ENCODE peak calls at places on chromosomes 11 and 22, in five cellular contexts. Q is IMR-90, K is neuronal stem cell, G is H9, F is H1. J is an unnamed sample.

GRCh38 chr22:40624770-40625169 is 11.7 kb downstream of the MRTFA start:
- DNase-seq in G (no peak), K (no peak), Q (no peak), F (no peak), J (no peak)

GRCh38 chr11:10413268-10413667 is 41.8 kb upstream of the AMPD3 start:
- DNase-seq in Q (peak), F (no peak), K (no peak), G (no peak), J (peak)

GRCh38 chr11:64297722-64298358 is 2.3 kb upstream of the CATSPERZ start:
- DNase-seq in K (no peak), Q (no peak), G (no peak), F (no peak), J (no peak)

GRCh38 chr11:85029964-85030363 is 597.2 kb downstream of the DLG2 start:
- DNase-seq in G (no peak), K (no peak), F (no peak), Q (peak), J (peak)

GRCh38 chr11:41613321-41613720 is 153.9 kb upstream of the LRRC4C start:
- DNase-seq in F (no peak), K (no peak), Q (no peak), G (no peak), J (no peak)

GRCh38 chr22:30392661-30393321 is 4.0 kb upstream of the SEC14L2 start:
- DNase-seq in K (no peak), F (no peak), G (no peak), Q (no peak), J (no peak)

GRCh38 chr11:24896118-24896835 is 399.4 kb downstream of the LUZP2 start:
- DNase-seq in Q (no peak), K (no peak), F (no peak), G (no peak), J (no peak)

GRCh38 chr22:23538502-23538860 is 41.6 kb downstream of the IGLL1 start:
- DNase-seq in Q (no peak), K (no peak), F (no peak), G (peak), J (no peak)

GRCh38 chr11:57566564-57567209 is 785 bp downstream of the UBE2L6 start:
- DNase-seq in K (no peak), G (no peak), F (no peak), Q (no peak), J (no peak)

GRCh38 chr11:69496202-69496557 is 14.7 kb downstream of the LINC01488 start:
- DNase-seq in F (no peak), Q (no peak), K (no peak), G (no peak), J (no peak)

GRCh38 chr11:15621565-15621964 is 506.8 kb downstream of the INSC start:
- DNase-seq in K (no peak), Q (no peak), F (no peak), G (no peak), J (peak)

GRCh38 chr11:68963779-68964178 is 17.0 kb downstream of the MRGPRD start:
- DNase-seq in Q (peak), G (peak), F (no peak), K (no peak), J (no peak)

GRCh38 chr11:112249871-112250590 is 10.6 kb downstream of the PLET1 start:
- DNase-seq in K (no peak), G (no peak), F (no peak), Q (no peak), J (peak)

GRCh38 chr11:130994043-130994442 is 77.8 kb upstream of the SNX19 start:
- DNase-seq in Q (no peak), G (no peak), F (no peak), K (no peak), J (no peak)

GRCh38 chr11:45948341-45948740 is 25.9 kb downstream of the LARGE2 start:
- DNase-seq in G (no peak), Q (no peak), F (no peak), K (no peak), J (no peak)

GRCh38 chr11:114026355-114026754 is 33.2 kb upstream of the ZBTB16 start:
- DNase-seq in F (peak), Q (no peak), K (no peak), G (peak), J (peak)

GRCh38 chr11:64125676-64126075 is 40.2 kb downstream of the MACROD1 start:
- DNase-seq in F (no peak), Q (no peak), K (no peak), G (no peak), J (no peak)

GRCh38 chr22:42621505-42622002 is 6.9 kb upstream of the POLDIP3 start:
- DNase-seq in Q (peak), G (peak), K (peak), F (peak), J (peak)

GRCh38 chr11:109309153-109309552 is 112.8 kb upstream of the C11orf87 start:
- DNase-seq in F (no peak), Q (no peak), G (no peak), K (no peak), J (peak)

GRCh38 chr11:7449196-7449840 is 36.0 kb upstream of the OLFML1 start:
- DNase-seq in Q (no peak), F (no peak), G (no peak), K (no peak), J (no peak)

GRCh38 chr22:38850941-38851849 is 7.4 kb upstream of the NPTXR start:
- DNase-seq in G (no peak), F (no peak), Q (peak), K (no peak), J (peak)

GRCh38 chr22:45335021-45335818 is 25.5 kb downstream of the FAM118A start:
- DNase-seq in K (no peak), G (peak), Q (no peak), F (peak), J (no peak)

GRCh38 chr11:605286-606129 is 10.2 kb downstream of the IRF7 start:
- DNase-seq in Q (no peak), F (no peak), K (no peak), G (no peak), J (no peak)

GRCh38 chr11:1035577-1036283 is 788 bp downstream of the MUC6 start:
- DNase-seq in G (no peak), Q (no peak), F (no peak), K (no peak), J (no peak)

GRCh38 chr22:47351836-47352579 is 589.6 kb downstream of the TBC1D22A start:
- DNase-seq in K (no peak), Q (no peak), G (no peak), F (no peak), J (no peak)

GRCh38 chr11:92556435-92556834 is 331.8 kb downstream of the FAT3 start:
- DNase-seq in F (no peak), Q (peak), K (peak), G (no peak), J (peak)

GRCh38 chr22:40178417-40179409 is 988 bp downstream of the TNRC6B start:
- DNase-seq in G (peak), Q (peak), F (no peak), K (peak), J (peak)

GRCh38 chr11:100863080-100863581 is 176.0 kb downstream of the ARHGAP42 start:
- DNase-seq in G (no peak), Q (peak), K (peak), F (no peak), J (peak)

GRCh38 chr11:95520765-95521542 is 268.6 kb downstream of the FAM76B start:
- DNase-seq in F (no peak), G (no peak), Q (no peak), K (no peak), J (no peak)

GRCh38 chr11:117495357-117495756 is 167.7 kb downstream of the CEP164 start:
- DNase-seq in F (no peak), G (no peak), K (no peak), Q (no peak), J (no peak)

GRCh38 chr11:57116654-57117053 is 65.1 kb upstream of the LRRC55 start:
- DNase-seq in Q (peak), G (peak), K (no peak), F (peak), J (peak)

GRCh38 chr11:61442616-61443015 is 12.7 kb downstream of the SDHAF2 start:
- DNase-seq in Q (no peak), F (no peak), G (no peak), K (no peak), J (no peak)

GRCh38 chr11:61448552-61448927 is 18.6 kb downstream of the SDHAF2 start:
- DNase-seq in F (no peak), G (no peak), K (no peak), Q (no peak), J (peak)

GRCh38 chr11:61447601-61448551 is 18.0 kb downstream of the SDHAF2 start:
- DNase-seq in Q (peak), K (no peak), G (no peak), F (no peak), J (peak)

GRCh38 chr11:61445535-61445934 is 15.6 kb downstream of the SDHAF2 start:
- DNase-seq in K (no peak), G (no peak), Q (peak), F (no peak), J (no peak)

DNA sequence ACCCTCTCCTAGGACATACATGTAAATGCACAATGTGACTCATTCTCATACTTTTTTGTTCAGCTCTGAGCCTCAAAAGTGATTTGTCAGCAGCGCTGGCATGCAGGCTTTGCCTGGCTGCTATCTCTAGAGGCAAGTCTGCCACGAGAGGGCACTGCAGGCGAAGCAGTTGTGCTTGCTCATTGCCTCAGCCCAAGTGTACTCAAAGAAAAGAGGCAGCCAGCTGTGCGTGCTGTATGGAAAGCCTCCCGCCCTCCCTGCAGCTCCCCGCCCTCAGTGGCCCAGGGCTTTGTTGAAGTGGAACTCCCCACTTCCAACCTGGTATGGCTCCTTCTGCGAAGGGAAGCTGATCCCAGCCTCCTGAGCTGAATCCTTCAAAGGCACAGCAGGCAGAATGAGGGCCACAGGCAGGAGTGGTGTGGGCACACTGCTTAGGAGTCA is 16.3 kb downstream of the SDHAF2 start:
- DNase-seq in K (peak), F (peak), G (peak), Q (peak), J (peak)
- H3K14ac ChIP-seq in K (no peak), F (no peak), G (no peak), Q (peak), J (no peak)

GRCh38 chr11:12516387-12517110 is 139.2 kb downstream of the PARVA start:
- DNase-seq in Q (no peak), G (no peak), K (no peak), F (no peak), J (no peak)
- H3K14ac ChIP-seq in Q (no peak), G (no peak), K (no peak), F (no peak), J (no peak)

DNA sequence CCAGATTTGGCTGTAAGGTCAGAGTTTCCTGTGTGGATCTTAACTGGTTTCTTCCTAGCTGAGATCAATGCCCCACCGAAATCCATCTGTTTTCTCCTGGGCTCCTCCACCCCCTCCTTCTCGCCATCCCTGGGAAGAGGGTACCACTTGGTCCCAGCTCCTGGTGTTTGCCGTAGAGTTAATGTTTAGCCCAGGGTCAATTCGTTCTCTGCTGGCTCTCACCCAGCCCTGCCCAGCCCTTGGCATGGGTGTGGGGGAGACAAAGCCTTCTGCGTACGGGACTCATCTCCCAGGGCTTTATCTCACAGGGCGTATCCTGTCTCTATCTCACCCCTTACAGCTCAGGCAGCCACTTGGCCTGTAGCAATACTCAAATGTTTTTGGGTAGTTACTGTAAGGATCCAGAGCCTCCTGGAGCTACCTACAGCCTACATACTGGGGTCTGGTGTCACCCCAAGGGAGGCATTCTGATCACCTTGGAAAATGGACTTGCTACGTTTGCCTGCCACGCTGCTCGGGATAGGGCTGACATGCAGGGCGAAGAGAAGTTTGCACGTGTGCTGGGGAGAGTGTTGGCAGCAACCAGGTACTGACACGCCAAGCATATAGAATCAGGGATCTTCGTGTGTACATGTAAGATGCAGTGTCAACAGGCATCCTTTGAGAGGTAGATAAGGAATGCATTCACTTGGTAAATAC is 66.2 kb downstream of the SCN3B start:
- DNase-seq in F (no peak), K (no peak), G (no peak), Q (no peak), J (no peak)
- H3K14ac ChIP-seq in F (no peak), K (no peak), G (no peak), Q (no peak), J (no peak)

GRCh38 chr22:36934153-36934939 is 20.9 kb downstream of the CSF2RB start:
- DNase-seq in K (no peak), G (peak), F (no peak), Q (no peak), J (no peak)

GRCh38 chr22:36935694-36936093 is 22.3 kb downstream of the CSF2RB start:
- DNase-seq in Q (no peak), K (no peak), F (no peak), G (no peak), J (no peak)

GRCh38 chr22:36931446-36931845 is 18.0 kb downstream of the CSF2RB start:
- DNase-seq in K (no peak), Q (no peak), F (no peak), G (no peak), J (no peak)

GRCh38 chr22:36934940-36935610 is 21.6 kb downstream of the CSF2RB start:
- DNase-seq in Q (no peak), K (no peak), F (no peak), G (peak), J (no peak)

GRCh38 chr22:36933629-36934028 is 20.2 kb downstream of the CSF2RB start:
- DNase-seq in F (no peak), G (peak), Q (no peak), K (no peak), J (no peak)
- H3K14ac ChIP-seq in F (no peak), G (no peak), Q (no peak), K (no peak), J (no peak)

GRCh38 chr11:123193742-123194141 is 1.3 kb downstream of the CLMP start:
- DNase-seq in F (no peak), Q (no peak), K (no peak), G (no peak), J (peak)
- H3K14ac ChIP-seq in F (no peak), Q (peak), K (no peak), G (peak), J (no peak)

GRCh38 chr22:49040111-49040510 is 787.6 kb downstream of the BRD1 start:
- DNase-seq in K (no peak), Q (no peak), F (no peak), G (no peak), J (no peak)

GRCh38 chr22:49035818-49036457 is 791.7 kb downstream of the BRD1 start:
- DNase-seq in F (no peak), K (no peak), G (no peak), Q (no peak), J (no peak)

GRCh38 chr22:49036513-49036912 is 791.2 kb downstream of the BRD1 start:
- DNase-seq in F (no peak), Q (no peak), G (no peak), K (no peak), J (no peak)

GRCh38 chr22:49039625-49040024 is 788.0 kb downstream of the BRD1 start:
- DNase-seq in K (no peak), Q (no peak), G (no peak), F (no peak), J (no peak)

GRCh38 chr22:49037701-49038245 is 789.9 kb downstream of the BRD1 start:
- DNase-seq in G (no peak), F (no peak), Q (no peak), K (no peak), J (no peak)
- H3K14ac ChIP-seq in G (no peak), F (no peak), Q (no peak), K (peak), J (no peak)

J was measured in mesenchymal stem cell.